ENCODE peak calls at places on chromosomes 4 and X, in nine cellular contexts. I is DND-41, M is GM23248, W is colonic mucosa, P is H1, H is mesendoderm, C is fibroblast of lung, N is mammary epithelial cell, B is neural progenitor cell. F is an unnamed sample.
A peak's percentile ranks its signal among the peaks of the same experiment; 100 is the strongest.

GRCh38 chr4:83708500-83709175 is 172.7 kb downstream of the GPAT3 start:
- DNase-seq in W (no peak), C (no peak), P (no peak), N (no peak), H (no peak), M (no peak), I (no peak), B (peak; percentile 63), F (no peak)

GRCh38 chr4:96519291-96519690 is 679.4 kb downstream of the PDHA2 start:
- DNase-seq in B (no peak), N (no peak), C (no peak), H (no peak), P (no peak), I (peak; percentile 66), W (no peak), M (no peak), F (no peak)

GRCh38 chr4:86108152-86108551 is 251.7 kb downstream of the MAPK10 start:
- DNase-seq in B (no peak), P (no peak), I (no peak), H (peak; percentile 72), C (no peak), M (peak; percentile 57), N (peak; percentile 11), W (no peak), F (no peak)

GRCh38 chr4:141099326-141099725 is 33.9 kb downstream of the RNF150 start:
- DNase-seq in H (no peak), M (peak; percentile 61), N (no peak), C (peak; percentile 11), I (no peak), B (no peak), P (no peak), W (no peak), F (no peak)

GRCh38 chrX:112120737-112121136 is 38.2 kb upstream of the TRPC5 start:
- DNase-seq in B (no peak), W (no peak), C (no peak), H (no peak), P (no peak), M (no peak), N (no peak), I (no peak), F (no peak)

GRCh38 chr4:3219761-3220481 is 29.0 kb upstream of the MSANTD1 start:
- DNase-seq in H (no peak), M (no peak), N (no peak), P (no peak), B (no peak), C (no peak), W (no peak), I (no peak), F (no peak)

GRCh38 chr4:10180927-10181744 is 64.5 kb upstream of the WDR1 start:
- DNase-seq in M (peak; percentile 84), N (peak; percentile 47), H (peak; percentile 77), W (no peak), C (no peak), B (no peak), P (no peak), I (peak; percentile 18), F (no peak)

GRCh38 chrX:100424012-100424411 is 13.9 kb upstream of the PCDH19 start:
- DNase-seq in C (no peak), P (peak; percentile 49), B (peak; percentile 38), W (no peak), I (no peak), H (peak; percentile 56), M (no peak), N (no peak), F (peak; percentile 75)

GRCh38 chr4:3307486-3307885 is 14.7 kb downstream of the RGS12 start:
- DNase-seq in W (no peak), I (no peak), P (no peak), N (no peak), C (no peak), H (no peak), M (no peak), B (no peak), F (peak; percentile 24)

GRCh38 chrX:19137064-19137463 is 14.8 kb upstream of the ADGRG2 start:
- DNase-seq in N (no peak), M (peak; percentile 4), B (no peak), C (no peak), H (no peak), W (no peak), P (no peak), I (no peak), F (no peak)

GRCh38 chr4:173485164-173485563 is 44.9 kb downstream of the HAND2 start:
- DNase-seq in M (peak; percentile 29), W (no peak), N (no peak), C (no peak), P (no peak), B (no peak), H (peak; percentile 26), I (no peak), F (no peak)

GRCh38 chr4:118173956-118174355 is 139.7 kb downstream of the NDST3 start:
- DNase-seq in W (no peak), M (peak; percentile 81), P (no peak), H (no peak), C (peak; percentile 95), I (peak; percentile 72), B (no peak), N (peak; percentile 53), F (no peak)

GRCh38 chr4:124745988-124746801 is 33.7 kb upstream of the ANKRD50 start:
- DNase-seq in I (no peak), W (no peak), H (no peak), P (no peak), N (no peak), C (peak; percentile 60), M (peak; percentile 3), B (no peak), F (no peak)

GRCh38 chrX:101619336-101619735 is 1.5 kb upstream of the ARMCX6 start:
- DNase-seq in I (peak; percentile 45), W (no peak), P (no peak), C (peak; percentile 17), H (peak; percentile 75), B (peak; percentile 56), N (peak; percentile 11), M (no peak), F (peak; percentile 63)

DNA sequence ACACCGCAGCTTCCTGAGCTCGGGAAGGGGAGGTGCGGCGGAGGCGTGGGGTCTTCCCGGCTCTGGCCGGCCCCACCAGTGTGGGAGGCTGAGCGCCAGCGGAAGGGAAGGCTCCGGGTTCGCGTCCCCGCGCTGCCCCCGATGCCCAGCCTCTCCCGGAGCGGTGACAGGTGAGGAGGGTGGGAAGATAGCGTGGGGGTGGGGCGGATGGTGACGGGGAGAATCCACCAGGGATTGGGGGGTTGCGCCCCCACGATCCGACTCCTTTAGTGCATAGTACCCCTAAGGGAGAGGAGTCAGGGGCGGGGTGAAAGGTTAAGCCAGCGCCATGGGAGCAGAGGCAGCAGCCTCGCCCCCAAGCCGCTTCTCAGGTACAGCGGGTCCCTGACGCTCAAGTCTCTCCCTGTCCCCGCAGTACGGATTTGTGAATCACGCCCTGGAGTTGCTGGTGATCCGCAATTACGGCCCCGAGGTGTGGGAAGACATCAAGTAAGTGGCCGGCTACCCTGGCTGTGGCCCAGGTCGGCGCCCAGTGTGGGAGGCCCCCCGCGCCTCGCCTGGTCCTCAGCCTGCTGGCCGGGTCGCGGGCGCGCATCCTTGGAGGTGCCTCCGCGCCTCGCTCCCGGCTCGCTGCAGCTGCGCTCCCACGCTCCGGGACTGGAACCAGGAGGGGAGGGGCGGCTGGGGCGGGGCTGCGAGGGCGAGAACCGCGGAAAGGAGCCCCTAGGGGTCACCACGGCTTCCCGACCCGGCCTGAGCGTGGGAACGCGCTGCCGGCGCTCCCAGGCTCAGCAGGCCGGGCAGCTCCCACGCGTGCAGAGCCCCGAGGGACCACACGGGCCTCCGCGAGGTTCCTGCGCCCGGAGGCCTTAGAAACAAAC is 791 bp downstream of the GUCY1B1 start:
- DNase-seq in W (peak; percentile 22), I (no peak), H (peak; percentile 36), N (peak; percentile 22), P (peak; percentile 66), B (peak; percentile 75), M (peak; percentile 44), C (peak; percentile 61), F (peak; percentile 72)
- H3K4me3 ChIP-seq in W (peak overlapping the region; percentile 59), I (peak overlapping the region; percentile 77), H (peak overlapping the region; percentile 25), N (peak overlapping the region; percentile 58), P (peak overlapping the region; percentile 50), B (peak overlapping the region; percentile 59), M (peak overlapping the region; percentile 74), C (peak overlapping the region; percentile 58), F (peak overlapping the region; percentile 76)

GRCh38 chr4:169436734-169437133 is 166.0 kb upstream of the SH3RF1 start:
- DNase-seq in M (no peak), B (no peak), N (no peak), H (no peak), I (no peak), C (no peak), W (no peak), P (no peak), F (no peak)
- H3K9ac ChIP-seq in M (no peak overlapping the region), B (no peak overlapping the region), N (no peak overlapping the region), H (no peak overlapping the region), I (no peak overlapping the region), C (no peak overlapping the region), W (no peak overlapping the region), P (no peak overlapping the region), F (no peak overlapping the region)

GRCh38 chr4:77155631-77156345 is 1.2 kb upstream of the CCNG2 start:
- DNase-seq in P (no peak), N (no peak), M (no peak), B (no peak), W (no peak), H (peak; percentile 61), I (no peak), C (no peak), F (no peak)
- H3K4me3 ChIP-seq in P (peak overlapping the region; percentile 35), N (peak overlapping the region; percentile 32), M (peak overlapping the region; percentile 99), B (peak overlapping the region; percentile 80), W (peak overlapping the region; percentile 98), H (no peak overlapping the region), I (peak overlapping the region; percentile 51), C (no peak overlapping the region), F (peak overlapping the region; percentile 98)

GRCh38 chrX:147377728-147378127 is 534.0 kb upstream of the FMR1 start:
- DNase-seq in M (no peak), W (no peak), H (no peak), I (no peak), C (no peak), N (no peak), P (no peak), B (no peak), F (no peak)

GRCh38 chrX:147378767-147379166 is 533.0 kb upstream of the FMR1 start:
- DNase-seq in M (no peak), C (no peak), P (no peak), H (no peak), W (no peak), I (no peak), N (no peak), B (no peak), F (no peak)

DNA sequence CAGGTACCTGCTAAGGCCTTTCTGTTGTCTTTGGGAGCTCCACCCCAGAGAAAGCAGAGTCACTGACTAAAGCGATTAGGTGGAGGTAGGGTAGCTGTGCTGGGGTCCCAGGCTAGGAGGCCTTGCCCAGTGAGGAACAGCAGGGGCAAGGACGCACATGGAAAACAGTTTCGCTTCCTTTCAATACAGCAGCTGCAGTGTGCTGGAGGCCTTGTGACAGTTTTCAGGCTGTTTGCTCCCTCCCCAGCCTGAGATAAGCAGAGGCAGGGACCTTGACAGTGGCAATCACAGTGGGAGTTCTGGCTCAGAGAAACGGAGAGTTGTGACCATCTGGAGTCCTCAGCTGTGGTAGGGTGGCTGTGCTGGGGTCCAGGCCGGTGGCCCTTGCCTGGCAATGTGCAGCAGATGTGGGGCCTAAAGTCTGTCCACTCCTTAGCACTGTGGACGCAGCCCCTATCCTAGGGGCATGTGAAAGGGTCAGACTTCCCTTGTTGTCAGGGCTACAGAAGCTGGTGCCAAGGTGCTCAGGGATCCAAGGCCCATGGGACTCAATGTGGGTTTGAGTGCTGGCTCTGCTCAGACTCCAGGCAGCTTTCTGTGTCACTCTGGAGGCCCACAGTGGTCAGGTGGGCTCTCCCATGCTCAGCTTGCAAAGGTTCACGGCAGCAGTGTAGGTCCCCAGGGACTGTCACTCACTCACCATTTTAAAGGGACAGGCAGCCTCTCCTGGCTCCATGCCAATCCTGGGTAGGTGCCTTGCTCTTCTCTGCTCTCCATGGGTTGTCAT is 534.9 kb upstream of the FMR1 start:
- DNase-seq in N (no peak), W (no peak), B (peak; percentile 58), P (no peak), M (no peak), C (no peak), H (peak; percentile 27), I (peak; percentile 48), F (peak; percentile 65)
- H3K9ac ChIP-seq in N (no peak overlapping the region), W (no peak overlapping the region), B (no peak overlapping the region), P (no peak overlapping the region), M (no peak overlapping the region), C (no peak overlapping the region), H (no peak overlapping the region), I (peak overlapping the region; percentile 31), F (no peak overlapping the region)